ENCODE peak calls at places on chromosomes 16 and 17, in seven cellular contexts. X is T-helper 17 cell, N is neural crest cell, W is transverse colon, K is HTR-8/SVneo, B is uterus, S is fibroblast of mammary gland. H is an unnamed sample.

GRCh38 chr17:77899494-77899893 is 59.0 kb upstream of the TNRC6C start:
- DNase-seq in N (no peak), K (no peak), W (no peak), X (no peak), S (no peak), B (no peak), H (no peak)

GRCh38 chr16:13453325-13453724 is 466.6 kb upstream of the ERCC4 start:
- DNase-seq in W (no peak), B (no peak), S (peak), N (no peak), K (no peak), X (no peak), H (peak)

GRCh38 chr16:20114356-20114755 is 40.7 kb upstream of the GPR139 start:
- DNase-seq in X (no peak), N (no peak), K (peak), W (peak), S (peak), B (no peak), H (no peak)

GRCh38 chr16:30894540-30895368 is 877 bp upstream of the BCL7C start:
- DNase-seq in X (no peak), K (no peak), N (no peak), B (no peak), S (no peak), W (no peak), H (peak)

GRCh38 chr17:17075037-17075755 is 32.9 kb downstream of the MPRIP start:
- DNase-seq in W (no peak), S (peak), B (peak), X (no peak), K (no peak), N (no peak), H (peak)

GRCh38 chr17:82149401-82150099 is 51.5 kb upstream of the FASN start:
- DNase-seq in N (no peak), K (no peak), B (no peak), S (peak), W (no peak), X (no peak), H (no peak)

GRCh38 chr17:56939869-56940484 is 20.9 kb downstream of the COIL start:
- DNase-seq in X (no peak), K (peak), S (peak), N (no peak), W (no peak), B (no peak), H (peak)

GRCh38 chr17:82964851-82965341 is 114.5 kb upstream of the METRNL start:
- DNase-seq in W (no peak), N (no peak), S (no peak), B (no peak), K (no peak), X (no peak), H (no peak)

GRCh38 chr17:50946891-50947843 is 81.0 kb upstream of the TOB1 start:
- DNase-seq in S (no peak), W (peak), X (no peak), B (peak), K (no peak), N (no peak), H (no peak)

GRCh38 chr17:31680126-31680525 is 178.9 kb downstream of the COPRS start:
- DNase-seq in B (no peak), W (no peak), X (no peak), N (no peak), S (no peak), K (no peak), H (no peak)

GRCh38 chr17:31802502-31802901 is 56.5 kb downstream of the COPRS start:
- DNase-seq in S (no peak), X (no peak), W (no peak), N (no peak), K (no peak), B (no peak), H (peak)

GRCh38 chr17:47807421-47807820 is 14.2 kb downstream of the OSBPL7 start:
- DNase-seq in X (no peak), S (no peak), B (no peak), W (no peak), K (no peak), N (no peak), H (no peak)

GRCh38 chr16:20740901-20741491 is 622 bp downstream of the THUMPD1 start:
- DNase-seq in X (peak), K (peak), N (peak), S (peak), W (peak), B (peak), H (peak)

H was measured in fibroblast of pulmonary artery.